ENCODE peak calls at places on chromosomes 3 and 15, in four cellular contexts. D is WERI-Rb-1; J is ovary; T is activated CD8-positive, alpha-beta T cell treated with anti-CD3 and anti-CD28 coated beads for 36 hours. O is an unnamed sample.

GRCh38 chr3:150635526-150635925 is 32.4 kb downstream of the SELENOT start:
- DNase-seq in D (no peak), J (no peak), T (no peak), O (no peak)

GRCh38 chr3:17065881-17066280 is 181.1 kb downstream of the PLCL2 start:
- DNase-seq in D (no peak), J (no peak), T (no peak), O (no peak)

GRCh38 chr3:71356272-71356671 is 227.3 kb downstream of the FOXP1 start:
- DNase-seq in D (no peak), J (no peak), T (no peak), O (no peak)

GRCh38 chr3:72086051-72086711 is 301.2 kb upstream of the PROK2 start:
- DNase-seq in D (no peak), J (no peak), T (no peak), O (no peak)

GRCh38 chr15:52284164-52284563 is 11.4 kb downstream of the MYO5C start:
- DNase-seq in D (no peak), J (no peak), T (no peak), O (no peak)

GRCh38 chr15:39230205-39230916 is 350.5 kb upstream of the THBS1 start:
- DNase-seq in D (no peak), J (no peak), T (no peak), O (no peak)

GRCh38 chr3:128313936-128314335 is 152.8 kb downstream of the DNAJB8 start:
- DNase-seq in D (no peak), J (no peak), T (no peak), O (no peak)

GRCh38 chr3:29514912-29515311 is 234.0 kb downstream of the RBMS3 start:
- DNase-seq in D (no peak), J (no peak), T (no peak), O (no peak)

GRCh38 chr3:12959395-12959794 is 113.8 kb downstream of the IQSEC1 start:
- DNase-seq in D (no peak), J (no peak), T (no peak), O (no peak)

GRCh38 chr3:53729618-53730017 is 116.6 kb downstream of the CHDH start:
- DNase-seq in D (no peak), J (no peak), T (no peak), O (no peak)
- TF ChIP-seq CTCF in D (no peak), J (no peak), T (no peak), O (no peak)

GRCh38 chr15:74888716-74889115 is 1.1 kb upstream of the MPI start:
- DNase-seq in D (peak), J (no peak), T (no peak), O (no peak)

GRCh38 chr15:74889390-74889881 is 406 bp upstream of the MPI start:
- DNase-seq in D (peak), J (peak), T (peak), O (peak)

GRCh38 chr15:74892313-74892712 is 2.5 kb downstream of the MPI start:
- DNase-seq in D (no peak), J (no peak), T (no peak), O (no peak)

GRCh38 chr15:74891469-74891868 is 1.6 kb downstream of the MPI start:
- DNase-seq in D (no peak), J (no peak), T (no peak), O (no peak)

DNA sequence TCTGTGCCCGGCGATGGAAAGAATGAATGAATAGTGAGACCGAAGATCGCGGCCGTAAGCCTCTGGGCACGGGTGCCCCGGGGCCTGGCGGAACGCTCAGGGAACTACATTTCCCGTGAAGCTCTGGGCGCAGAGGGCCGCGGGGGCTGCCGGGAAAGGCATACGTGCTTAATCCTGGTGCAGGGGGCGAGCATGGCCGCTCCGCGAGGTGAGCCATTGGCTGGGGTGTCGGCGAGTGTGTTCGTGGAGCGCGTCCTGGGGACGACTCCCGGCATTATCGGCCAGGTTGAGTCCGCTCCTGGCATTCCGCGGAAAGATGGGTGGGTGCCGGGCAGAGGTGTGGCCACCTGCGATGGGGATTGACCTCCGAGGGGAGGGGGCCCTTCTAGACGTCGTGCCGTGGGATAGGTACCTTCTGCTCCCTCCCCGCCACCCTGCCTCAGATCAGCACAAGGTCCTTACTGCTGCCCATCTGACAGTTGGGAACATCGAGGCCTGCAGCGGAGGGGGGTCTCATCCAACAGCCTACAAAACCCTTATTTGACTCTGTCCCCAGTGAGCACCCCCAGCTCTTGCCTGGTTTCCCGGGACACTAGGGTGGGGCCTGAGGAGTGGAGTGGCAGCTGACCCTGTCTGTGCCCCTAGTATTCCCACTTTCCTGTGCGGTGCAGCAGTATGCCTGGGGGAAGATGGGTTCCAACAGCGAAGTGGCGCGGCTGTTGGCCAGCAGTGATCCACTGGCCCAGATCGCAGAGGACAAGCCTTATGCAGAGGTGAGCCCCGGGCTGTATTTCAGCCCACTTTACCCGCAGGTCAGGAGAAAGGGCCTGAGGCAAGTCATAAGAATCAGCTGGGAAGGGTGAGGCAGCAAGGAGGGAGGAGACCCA is at the start of gene MPI:
- DNase-seq in D (peak), J (peak), T (peak), O (peak)
- TF ChIP-seq CTCF in D (no peak), J (peak), T (no peak), O (no peak)

DNA sequence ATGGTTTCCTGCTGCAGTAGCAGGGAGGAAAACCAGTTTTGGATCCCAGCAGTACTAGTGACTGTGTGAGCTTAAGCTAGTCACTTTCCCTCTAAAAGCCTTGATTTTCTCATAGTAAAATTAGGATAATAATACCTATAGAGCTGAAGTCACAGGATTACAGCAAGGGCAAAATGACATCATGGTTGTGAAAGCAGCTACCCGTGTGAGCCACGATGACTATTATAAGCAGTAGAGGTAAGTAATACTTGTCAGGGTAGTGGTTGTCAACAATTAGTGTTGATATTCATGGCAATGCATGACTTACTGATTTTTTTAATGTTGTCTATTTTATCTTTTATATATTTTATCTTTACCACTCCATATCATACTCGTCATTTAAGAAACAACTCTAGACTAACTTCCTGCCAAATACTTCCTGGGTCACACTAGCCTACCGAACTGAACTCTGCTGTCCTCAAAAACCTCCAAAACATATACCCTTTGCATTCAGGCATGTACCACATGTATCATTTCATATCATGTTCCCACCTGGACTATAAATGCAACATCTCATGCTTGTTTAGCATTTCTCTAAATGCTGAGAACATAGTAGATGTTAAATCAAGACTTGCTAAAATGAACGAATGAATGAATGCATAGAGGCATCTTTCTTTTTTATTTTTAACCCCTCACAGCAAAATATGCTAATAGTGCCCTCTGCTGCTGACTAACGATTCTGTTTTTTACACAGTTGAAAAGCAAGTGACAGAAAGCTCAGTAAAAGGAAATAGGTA is 172.6 kb downstream of the P3H2 start:
- DNase-seq in D (no peak), J (no peak), T (peak), O (no peak)
- TF ChIP-seq CTCF in D (peak), J (no peak), T (peak), O (peak)

GRCh38 chr3:67737158-67737557 is 82.7 kb upstream of the SUCLG2 start:
- DNase-seq in D (no peak), J (no peak), T (no peak), O (no peak)

GRCh38 chr3:67744699-67745098 is 90.3 kb upstream of the SUCLG2 start:
- DNase-seq in D (no peak), J (no peak), T (no peak), O (no peak)

GRCh38 chr3:67737911-67738865 is 83.8 kb upstream of the SUCLG2 start:
- DNase-seq in D (no peak), J (no peak), T (no peak), O (no peak)

DNA sequence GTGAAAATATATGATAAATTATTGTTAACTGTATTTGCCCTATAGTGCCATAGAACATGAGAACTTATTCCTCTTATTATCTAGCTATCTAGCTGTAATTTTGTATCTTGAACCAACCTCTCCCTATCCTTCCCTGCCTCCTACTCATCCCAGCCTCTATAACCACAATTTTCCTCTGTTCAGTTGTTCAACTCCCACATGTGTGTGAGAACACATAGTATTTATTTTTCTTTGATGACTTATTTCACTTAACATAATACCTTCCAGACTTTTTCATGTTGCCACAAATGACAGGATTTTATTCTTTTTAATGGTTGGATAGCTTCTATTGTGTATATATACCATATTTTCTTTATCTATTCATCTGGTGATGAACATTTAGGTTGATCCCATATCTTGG is 85.4 kb upstream of the SUCLG2 start:
- DNase-seq in D (no peak), J (no peak), T (no peak), O (no peak)
- TF ChIP-seq CTCF in D (no peak), J (no peak), T (no peak), O (no peak)

GRCh38 chr3:133575121-133575520 is 1.6 kb downstream of the CDV3 start:
- DNase-seq in D (no peak), J (no peak), T (no peak), O (no peak)

GRCh38 chr3:133572158-133573053 is 1.1 kb upstream of the CDV3 start:
- DNase-seq in D (no peak), J (no peak), T (peak), O (no peak)

GRCh38 chr3:133573629-133574194 is at the start of gene CDV3:
- DNase-seq in D (no peak), J (no peak), T (no peak), O (no peak)

GRCh38 chr3:133574260-133574881 is 885 bp downstream of the CDV3 start:
- DNase-seq in D (peak), J (peak), T (peak), O (peak)

GRCh38 chr3:133573054-133573628 is 345 bp upstream of the CDV3 start:
- DNase-seq in D (peak), J (peak), T (peak), O (peak)
- TF ChIP-seq CTCF in D (no peak), J (no peak), T (peak), O (no peak)

DNA sequence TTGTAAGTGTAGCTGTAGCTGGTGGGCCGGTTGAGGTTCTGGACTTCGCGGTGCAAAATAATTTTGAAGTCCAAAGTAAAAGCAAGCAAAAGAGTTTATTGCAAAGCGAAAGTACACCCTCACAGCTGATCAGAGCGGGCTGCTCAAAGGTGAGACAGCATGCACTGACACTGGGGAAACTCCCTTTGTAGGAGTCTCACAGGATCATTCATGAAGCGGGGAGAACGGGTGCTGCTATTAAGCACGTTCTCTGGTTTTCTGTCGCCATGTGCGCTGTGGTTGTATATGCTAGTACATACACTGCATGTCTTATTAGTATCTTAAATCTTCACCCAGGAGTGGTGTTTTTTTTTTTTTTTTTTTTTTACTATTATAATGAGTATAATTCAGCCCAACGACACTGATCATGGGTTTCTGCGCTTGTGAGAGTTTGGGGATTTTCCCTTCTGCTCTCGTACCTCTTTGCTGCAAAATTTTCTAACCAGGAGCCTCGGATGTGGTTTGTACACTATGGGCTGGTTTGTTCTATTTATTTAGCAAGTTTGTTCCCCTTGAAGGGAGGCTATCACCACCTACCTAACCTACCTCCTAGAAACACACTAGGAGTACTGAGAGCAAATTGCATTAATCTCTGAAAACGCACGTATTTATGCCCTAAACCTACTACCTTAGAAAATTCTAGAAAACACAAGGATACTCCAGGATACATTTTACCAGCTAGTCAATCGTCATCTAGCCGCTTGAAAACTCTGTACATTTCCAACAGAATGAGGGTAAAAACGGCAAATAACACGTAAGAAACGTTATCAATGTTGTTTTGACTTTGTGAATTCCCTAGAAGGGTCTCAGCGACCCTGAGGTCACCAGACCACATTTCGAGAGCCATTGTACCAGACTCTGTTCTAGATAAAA is 1.3 kb upstream of the AP4E1 start:
- DNase-seq in D (no peak), J (no peak), T (peak), O (no peak)
- TF ChIP-seq CTCF in D (no peak), J (no peak), T (no peak), O (no peak)

GRCh38 chr3:184690236-184690883 is 21.5 kb downstream of the MAGEF1 start:
- DNase-seq in D (no peak), J (no peak), T (no peak), O (peak)

GRCh38 chr3:184687363-184688049 is 24.4 kb downstream of the MAGEF1 start:
- DNase-seq in D (no peak), J (no peak), T (peak), O (peak)

GRCh38 chr3:184688872-184689271 is 23.0 kb downstream of the MAGEF1 start:
- DNase-seq in D (no peak), J (no peak), T (no peak), O (no peak)

GRCh38 chr3:184685646-184686045 is 26.2 kb downstream of the MAGEF1 start:
- DNase-seq in D (peak), J (no peak), T (no peak), O (peak)

DNA sequence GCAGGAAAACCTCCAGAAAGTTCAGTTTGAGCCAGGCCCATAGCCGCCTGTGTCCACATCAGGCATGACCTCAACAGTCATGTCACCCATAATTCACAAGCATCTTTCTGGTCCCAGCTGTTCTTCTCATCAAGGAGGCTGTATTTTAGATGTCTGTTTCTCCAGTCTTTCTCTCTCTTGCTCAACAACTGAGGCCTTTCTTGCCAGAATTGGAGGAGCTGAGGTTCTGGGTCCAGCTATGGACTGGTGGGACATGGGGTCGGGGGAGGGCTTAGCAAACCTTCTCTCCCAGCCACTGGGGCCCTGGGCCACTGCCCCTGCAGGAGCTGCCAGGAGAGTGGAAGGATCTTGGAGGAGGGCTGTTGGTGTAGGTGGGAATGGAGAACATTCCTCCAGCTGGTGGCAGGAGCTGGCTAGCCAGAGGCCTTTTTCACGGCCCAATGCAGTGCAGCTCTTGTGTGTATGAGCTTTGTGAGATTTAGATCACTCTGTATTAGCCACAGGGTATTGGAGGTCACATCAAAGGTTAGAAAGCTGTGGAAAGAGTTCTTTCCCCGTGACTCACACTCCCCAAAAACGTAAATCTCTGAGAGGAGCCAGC is 23.5 kb downstream of the MAGEF1 start:
- DNase-seq in D (no peak), J (peak), T (no peak), O (no peak)
- TF ChIP-seq CTCF in D (no peak), J (no peak), T (no peak), O (no peak)

GRCh38 chr3:18415836-18416235 is 9.3 kb downstream of the SATB1 start:
- DNase-seq in D (no peak), J (no peak), T (no peak), O (no peak)
- TF ChIP-seq CTCF in D (no peak), J (no peak), T (no peak), O (no peak)

GRCh38 chr3:61005591-61005990 is 245.7 kb downstream of the FHIT start:
- DNase-seq in D (no peak), J (no peak), T (no peak), O (no peak)
- TF ChIP-seq CTCF in D (no peak), J (no peak), T (no peak), O (no peak)

GRCh38 chr3:5098346-5098745 is 23.7 kb upstream of the ARL8B start:
- DNase-seq in D (no peak), J (no peak), T (no peak), O (no peak)

GRCh38 chr3:5096368-5096767 is 25.7 kb upstream of the ARL8B start:
- DNase-seq in D (no peak), J (no peak), T (no peak), O (no peak)

GRCh38 chr3:5092018-5092417 is 30.1 kb upstream of the ARL8B start:
- DNase-seq in D (no peak), J (no peak), T (no peak), O (no peak)

GRCh38 chr3:5093786-5094185 is 28.3 kb upstream of the ARL8B start:
- DNase-seq in D (no peak), J (no peak), T (no peak), O (no peak)

GRCh38 chr3:5095879-5096278 is 26.2 kb upstream of the ARL8B start:
- DNase-seq in D (no peak), J (peak), T (peak), O (peak)
- TF ChIP-seq CTCF in D (no peak), J (no peak), T (no peak), O (peak)

O was measured in nephron progenitor cell.